ENCODE peak calls at places on chromosome X, in six cellular contexts. U is upper lobe of right lung; Z is lung; V is CD8-positive, alpha-beta memory T cell; O is mesendoderm; G is foreskin keratinocyte. K is an unnamed sample.

GRCh38 chrX:2989565-2989964 is 16.8 kb upstream of the ARSH start:
- DNase-seq in U (no peak), Z (no peak), V (no peak), O (no peak), G (no peak), K (no peak)

GRCh38 chrX:15567886-15568616 is 32.7 kb downstream of the ACE2 start:
- DNase-seq in U (no peak), Z (no peak), V (no peak), O (peak; percentile 5), G (no peak), K (no peak)

GRCh38 chrX:115988825-115989224 is 181.7 kb upstream of the AGTR2 start:
- DNase-seq in U (no peak), Z (no peak), V (no peak), O (no peak), G (no peak), K (no peak)

GRCh38 chrX:131895807-131896206 is 127.3 kb upstream of the STK26 start:
- DNase-seq in U (no peak), Z (no peak), V (no peak), O (no peak), G (no peak), K (no peak)

GRCh38 chrX:150163181-150163930 is 199.8 kb upstream of the MAMLD1 start:
- DNase-seq in U (no peak), Z (no peak), V (no peak), O (no peak), G (no peak), K (no peak)

GRCh38 chrX:27132851-27133250 is 330.3 kb downstream of the PPP4R3C start:
- DNase-seq in U (no peak), Z (no peak), V (no peak), O (no peak), G (no peak), K (no peak)

GRCh38 chrX:76407795-76408194 is 19.7 kb upstream of the MAGEE1 start:
- DNase-seq in U (no peak), Z (no peak), V (no peak), O (no peak), G (no peak), K (no peak)

GRCh38 chrX:53171356-53171755 is 53.7 kb downstream of the KDM5C start:
- DNase-seq in U (no peak), Z (no peak), V (no peak), O (no peak), G (no peak), K (no peak)

GRCh38 chrX:2656243-2656836 is 34.8 kb upstream of the CD99 start:
- DNase-seq in U (no peak), Z (no peak), V (no peak), O (no peak), G (no peak), K (no peak)

GRCh38 chrX:41781500-41781899 is 57.5 kb downstream of the GPR82 start:
- DNase-seq in U (no peak), Z (no peak), V (peak; percentile 29), O (peak; percentile 42), G (no peak), K (peak; percentile 2)

GRCh38 chrX:134999469-134999868 is 8.7 kb downstream of the SMIM10 start:
- DNase-seq in U (no peak), Z (no peak), V (peak; percentile 5), O (peak; percentile 38), G (no peak), K (no peak)

GRCh38 chrX:3252744-3253143 is 93.7 kb downstream of the MXRA5 start:
- DNase-seq in U (no peak), Z (no peak), V (no peak), O (no peak), G (no peak), K (no peak)

GRCh38 chrX:131845771-131846170 is 177.3 kb upstream of the STK26 start:
- DNase-seq in U (no peak), Z (no peak), V (no peak), O (no peak), G (no peak), K (no peak)

GRCh38 chrX:34880656-34881055 is 61.9 kb upstream of the FAM47B start:
- DNase-seq in U (no peak), Z (no peak), V (no peak), O (no peak), G (peak; percentile 66), K (no peak)

GRCh38 chrX:40543661-40544328 is 37.0 kb upstream of the ATP6AP2 start:
- DNase-seq in U (no peak), Z (no peak), V (peak; percentile 46), O (peak; percentile 81), G (peak; percentile 14), K (peak; percentile 35)

GRCh38 chrX:116232833-116233232 is 62.3 kb downstream of the AGTR2 start:
- DNase-seq in U (no peak), Z (no peak), V (no peak), O (no peak), G (peak; percentile 54), K (no peak)

GRCh38 chrX:10636337-10636736 is 16.0 kb upstream of the MID1 start:
- DNase-seq in U (no peak), Z (peak; percentile 32), V (no peak), O (peak; percentile 71), G (no peak), K (no peak)

GRCh38 chrX:51804741-51805140 is 61.5 kb downstream of the GSPT2 start:
- DNase-seq in U (no peak), Z (no peak), V (no peak), O (peak; percentile 3), G (no peak), K (no peak)

GRCh38 chrX:49199906-49200771 is at the start of gene SYP:
- DNase-seq in U (peak; percentile 93), Z (peak; percentile 85), V (peak; percentile 86), O (peak; percentile 92), G (no peak), K (no peak)

GRCh38 chrX:119646515-119646914 is 40.3 kb upstream of the NKRF start:
- DNase-seq in U (no peak), Z (no peak), V (no peak), O (no peak), G (no peak), K (no peak)

GRCh38 chrX:147537172-147537571 is 374.5 kb upstream of the FMR1 start:
- DNase-seq in U (no peak), Z (no peak), V (no peak), O (no peak), G (no peak), K (no peak)

GRCh38 chrX:144637731-144638130 is 609.6 kb upstream of the SPANXN1 start:
- DNase-seq in U (no peak), Z (no peak), V (no peak), O (no peak), G (no peak), K (no peak)

GRCh38 chrX:132489256-132490085 is 633 bp upstream of the MBNL3 start:
- DNase-seq in U (peak; percentile 91), Z (peak; percentile 75), V (peak; percentile 63), O (peak; percentile 53), G (peak; percentile 42), K (no peak)

GRCh38 chrX:28802625-28803024 is 215.4 kb downstream of the IL1RAPL1 start:
- DNase-seq in U (no peak), Z (no peak), V (no peak), O (no peak), G (no peak), K (no peak)

GRCh38 chrX:133606990-133607389 is 191.7 kb upstream of the GPC4 start:
- DNase-seq in U (no peak), Z (no peak), V (no peak), O (no peak), G (no peak), K (no peak)

GRCh38 chrX:16191605-16192004 is 24.3 kb downstream of the MAGEB17 start:
- DNase-seq in U (no peak), Z (no peak), V (no peak), O (no peak), G (no peak), K (no peak)

DNA sequence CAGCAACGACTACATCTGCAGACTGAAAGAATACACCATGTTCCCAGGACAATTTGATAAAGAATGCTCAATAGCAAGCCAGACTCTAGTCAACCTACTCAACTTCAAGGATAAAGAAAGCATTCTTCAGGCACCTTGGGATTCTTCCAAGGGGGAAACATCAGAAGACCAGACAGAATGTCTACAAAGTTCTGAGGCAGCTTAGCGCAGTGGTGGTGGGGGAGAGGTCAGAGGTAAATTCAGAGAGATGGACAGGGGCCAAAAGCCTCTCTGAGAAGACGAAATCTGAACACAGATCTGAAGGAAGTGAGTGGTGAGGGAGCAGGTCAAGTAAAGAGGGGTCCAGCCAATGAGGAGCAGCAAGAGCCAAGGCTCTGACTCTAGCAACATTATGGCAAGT is 27.6 kb upstream of the IRAK1 start:
- DNase-seq in U (no peak), Z (no peak), V (no peak), O (no peak), G (no peak), K (no peak)
- H3K4me1 ChIP-seq in U (peaks cover 20% of the 10 kb centered on the region), Z (peaks cover 19% of the 10 kb centered on the region), V (peaks cover 15% of the 10 kb centered on the region), O (no peaks in the 10 kb centered on the region), G (peaks cover 8% of the 10 kb centered on the region), K (no peaks in the 10 kb centered on the region)

GRCh38 chrX:915427-916234 is 285.0 kb downstream of the SHOX start:
- DNase-seq in U (no peak), Z (peak; percentile 13), V (peak; percentile 10), O (no peak), G (no peak), K (no peak)
- H3K4me1 ChIP-seq in U (no peaks in the 10 kb centered on the region), Z (no peaks in the 10 kb centered on the region), V (no peaks in the 10 kb centered on the region), O (no peaks in the 10 kb centered on the region), G (no peaks in the 10 kb centered on the region), K (no peaks in the 10 kb centered on the region)

DNA sequence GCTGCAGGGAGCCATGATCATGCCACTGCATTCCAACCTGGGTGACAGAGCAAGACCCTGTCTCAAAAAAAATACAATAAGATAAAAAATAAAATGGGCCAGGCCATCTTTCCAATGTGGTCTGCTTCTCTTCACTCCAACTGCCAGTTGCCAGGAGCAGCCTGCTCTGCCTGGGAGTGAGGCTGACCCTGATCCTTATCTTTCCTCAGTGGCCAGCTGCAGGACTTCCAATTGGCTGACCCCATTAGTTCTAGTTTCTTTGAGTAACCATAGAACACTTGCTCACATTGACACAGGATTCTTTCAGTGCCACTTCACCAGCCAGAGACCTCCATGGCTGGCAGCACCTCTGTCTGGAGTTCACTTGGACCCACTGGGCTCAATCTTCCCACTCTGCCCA is 258.6 kb downstream of the MID1IP1 start:
- DNase-seq in U (no peak), Z (no peak), V (no peak), O (no peak), G (no peak), K (no peak)
- H3K4me1 ChIP-seq in U (no peaks in the 10 kb centered on the region), Z (no peaks in the 10 kb centered on the region), V (no peaks in the 10 kb centered on the region), O (no peaks in the 10 kb centered on the region), G (no peaks in the 10 kb centered on the region), K (peaks cover 1% of the 10 kb centered on the region)

DNA sequence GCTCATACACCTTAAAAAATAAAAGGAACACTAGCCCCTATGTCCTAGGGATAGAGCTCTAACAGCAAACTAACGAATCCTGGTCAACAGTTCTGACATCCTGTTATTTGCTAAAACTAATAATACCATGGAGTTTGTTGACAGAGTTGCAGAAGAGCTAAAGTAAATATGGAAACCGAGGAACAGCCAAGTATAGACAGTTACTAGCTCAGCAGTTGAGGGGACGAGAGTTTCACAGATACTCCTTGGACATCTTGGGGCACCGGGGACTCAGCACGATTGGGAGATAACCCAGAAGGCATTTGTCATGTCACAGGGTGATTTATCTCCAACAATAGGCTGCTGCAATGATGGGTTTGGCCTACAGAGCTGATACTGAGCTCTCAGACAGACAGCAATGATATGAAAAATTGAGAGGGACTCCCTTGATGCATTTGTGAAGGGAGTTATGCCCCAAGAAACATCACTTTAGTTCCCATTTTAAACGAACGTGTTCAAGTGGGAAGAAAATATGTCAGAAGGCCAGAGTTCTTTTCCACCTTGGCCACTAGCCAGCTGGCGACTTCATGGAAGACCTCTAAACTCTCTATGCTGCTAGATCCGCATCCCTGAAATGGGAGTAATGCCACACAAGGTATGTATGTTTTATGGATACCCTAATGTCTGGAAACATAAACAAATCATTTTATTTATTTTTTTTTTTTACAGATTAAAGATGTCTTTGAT is 48.6 kb downstream of the TSC22D3 start:
- DNase-seq in U (no peak), Z (no peak), V (no peak), O (no peak), G (no peak), K (no peak)
- H3K4me1 ChIP-seq in U (peaks cover 30% of the 10 kb centered on the region), Z (peaks cover 28% of the 10 kb centered on the region), V (no peaks in the 10 kb centered on the region), O (no peaks in the 10 kb centered on the region), G (no peaks in the 10 kb centered on the region), K (peaks cover 4% of the 10 kb centered on the region)

K was measured in iPS DF 6.9.